ENCODE peak calls at places on chromosomes 3 and 15, in five cellular contexts. Y, D, X, R and I are unnamed samples.

GRCh38 chr3:126677862-126678549 is 23.1 kb upstream of the TXNRD3 start:
- DNase-seq in R (no peak), D (peak; percentile 23), X (no peak), Y (no peak), I (peak; percentile 62)

GRCh38 chr3:110614181-110614580 is 457.4 kb upstream of the NECTIN3 start:
- DNase-seq in Y (no peak), D (no peak), R (no peak), X (no peak), I (no peak)

GRCh38 chr15:40246496-40247275 is 7.8 kb downstream of the PAK6 start:
- DNase-seq in Y (no peak), D (no peak), R (no peak), X (no peak), I (no peak)

GRCh38 chr3:23796518-23796917 is 9.2 kb upstream of the UBE2E1 start:
- DNase-seq in R (no peak), X (no peak), Y (no peak), D (no peak), I (no peak)

GRCh38 chr15:90799639-90800038 is 68.7 kb upstream of the FURIN start:
- DNase-seq in Y (no peak), R (no peak), X (no peak), D (no peak), I (no peak)

GRCh38 chr3:120438971-120439370 is 11.8 kb downstream of the FSTL1 start:
- DNase-seq in X (no peak), D (no peak), R (no peak), Y (no peak), I (no peak)

GRCh38 chr15:45117327-45118130 is 3.4 kb downstream of the DUOXA2 start:
- DNase-seq in R (no peak), D (no peak), X (no peak), Y (no peak), I (no peak)

GRCh38 chr15:57505949-57506391 is 85.7 kb upstream of the MYZAP start:
- DNase-seq in D (no peak), Y (no peak), R (no peak), X (no peak), I (no peak)

GRCh38 chr15:32941823-32942222 is 224.0 kb downstream of the GREM1 start:
- DNase-seq in R (no peak), D (no peak), Y (no peak), X (no peak), I (no peak)